ENCODE peak calls at places on chromosomes 16 and 17, in five cellular contexts. I, E, U, J and V are unnamed samples.

GRCh38 chr16:13645525-13645924 is 274.4 kb upstream of the ERCC4 start:
- DNase-seq in E (no peak), J (no peak), I (no peak), U (no peak), V (no peak)

GRCh38 chr17:72126575-72127486 is 6.0 kb downstream of the SOX9 start:
- DNase-seq in I (peak; percentile 39), J (no peak), E (peak; percentile 17), U (peak; percentile 73), V (peak; percentile 88)

GRCh38 chr17:82980632-82981031 is 98.8 kb upstream of the METRNL start:
- DNase-seq in E (no peak), U (no peak), I (no peak), J (no peak), V (no peak)

GRCh38 chr17:73691321-73691766 is 47.1 kb upstream of the SDK2 start:
- DNase-seq in U (no peak), E (no peak), I (no peak), J (no peak), V (no peak)

GRCh38 chr17:50034504-50035364 is 21.2 kb upstream of the ITGA3 start:
- DNase-seq in I (no peak), J (peak; percentile 67), U (no peak), E (no peak), V (no peak)

GRCh38 chr16:70324998-70325765 is 21.5 kb upstream of the DDX19A start:
- DNase-seq in I (no peak), E (no peak), J (no peak), U (no peak), V (no peak)

GRCh38 chr17:28112199-28112995 is 69.9 kb downstream of the NLK start:
- DNase-seq in U (peak; percentile 64), I (peak; percentile 15), J (no peak), E (no peak), V (no peak)

GRCh38 chr16:83878838-83879237 is 20.1 kb upstream of the MLYCD start:
- DNase-seq in I (no peak), J (no peak), U (peak; percentile 70), E (no peak), V (peak; percentile 35)

GRCh38 chr17:54172654-54173316 is 350.1 kb downstream of the KIF2B start:
- DNase-seq in E (no peak), U (peak; percentile 18), J (no peak), I (no peak), V (peak; percentile 44)

DNA sequence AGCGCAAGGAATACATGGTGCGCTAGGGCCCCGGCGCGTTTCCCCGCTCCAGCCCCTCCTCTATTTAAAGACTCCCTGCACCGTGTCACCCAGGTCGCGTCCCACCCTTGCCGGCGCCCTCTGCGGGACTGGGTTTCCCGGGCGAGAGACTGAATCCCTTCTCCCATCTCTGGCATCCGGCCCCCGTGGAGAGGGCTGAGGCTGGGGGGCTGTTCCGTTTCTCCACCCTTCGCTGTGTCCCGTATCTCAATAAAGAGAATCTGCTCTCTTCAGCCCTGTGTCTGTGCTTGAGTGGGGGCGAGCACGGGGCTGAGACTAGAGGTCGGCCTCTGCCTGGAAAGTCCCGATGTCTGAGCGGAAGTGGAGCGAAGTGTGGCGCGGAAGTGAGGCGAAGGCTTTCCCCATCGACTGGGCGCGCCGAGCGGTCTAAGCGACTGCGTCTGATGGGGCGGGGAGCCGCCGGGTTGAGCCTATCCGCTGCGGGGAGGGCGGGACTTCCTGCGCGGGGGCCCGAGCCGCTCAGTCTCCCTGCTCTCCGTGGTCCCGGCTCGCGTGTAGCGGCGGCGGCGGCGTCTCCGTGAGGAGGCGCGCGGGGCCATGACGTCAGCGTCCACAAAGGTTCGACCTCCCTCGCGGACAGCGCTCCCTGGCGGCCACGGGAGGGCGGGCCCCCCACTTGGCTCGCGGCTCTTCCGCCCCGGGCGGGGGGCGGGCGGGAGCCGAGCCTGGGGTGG is 2.0 kb downstream of the RNASEK start:
- DNase-seq in U (peak; percentile 95), E (peak; percentile 97), I (peak; percentile 99), J (peak; percentile 99), V (peak; percentile 97)
- H3K4me1 ChIP-seq in U (peaks cover 12% of the 10 kb centered on the region), E (peaks cover 59% of the 10 kb centered on the region), I (peaks cover 39% of the 10 kb centered on the region), J (peaks cover 82% of the 10 kb centered on the region), V (peaks cover 24% of the 10 kb centered on the region)

GRCh38 chr16:15948532-15949209 is 745 bp upstream of the ABCC1 start:
- DNase-seq in J (no peak), E (no peak), I (peak; percentile 47), U (no peak), V (no peak)

GRCh38 chr16:15949210-15950166 is at the start of gene ABCC1:
- DNase-seq in I (peak; percentile 57), U (no peak), E (peak; percentile 51), J (no peak), V (peak; percentile 38)

GRCh38 chr16:15942901-15943690 is 6.3 kb upstream of the ABCC1 start:
- DNase-seq in I (no peak), J (no peak), U (no peak), E (no peak), V (no peak)

GRCh38 chr16:15947983-15948509 is 1.4 kb upstream of the ABCC1 start:
- DNase-seq in J (no peak), U (no peak), I (no peak), E (no peak), V (no peak)

DNA sequence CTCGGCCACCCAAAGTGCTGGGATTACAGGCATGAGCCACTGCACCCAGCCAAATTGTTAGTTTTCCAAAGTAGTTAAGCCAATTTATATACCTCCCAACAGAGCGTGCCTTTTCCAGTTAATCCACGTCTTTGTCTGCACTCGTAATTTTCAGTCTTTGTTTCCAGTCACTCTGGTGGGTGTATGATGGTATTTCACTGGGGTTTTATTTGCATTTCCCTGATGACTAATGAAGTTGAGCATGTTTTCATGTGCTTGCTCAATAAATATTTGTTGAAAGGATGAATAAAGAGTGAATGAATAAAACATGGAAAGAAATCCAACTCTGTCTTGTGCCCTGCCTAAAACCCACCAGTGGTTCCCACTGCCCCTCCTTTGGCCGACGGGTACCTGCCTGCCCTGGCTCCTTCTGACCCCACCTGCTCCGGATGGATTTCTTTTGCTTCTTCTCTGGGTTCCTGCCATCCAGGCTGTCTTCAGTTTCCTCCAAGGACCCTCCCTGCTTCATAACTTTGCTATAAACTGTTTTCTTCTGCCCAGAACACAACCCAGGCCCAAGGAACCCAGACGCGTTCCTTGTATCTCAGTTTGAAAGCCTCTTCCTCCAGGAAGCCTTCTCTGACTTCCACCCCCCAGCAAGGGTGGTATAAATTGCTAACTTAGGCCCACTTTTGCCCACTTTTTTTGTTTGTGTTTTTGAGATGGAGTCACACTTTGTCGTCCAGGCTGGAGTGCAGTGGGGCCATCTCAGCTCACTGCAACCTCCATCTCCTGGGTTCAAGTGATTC is 3.0 kb upstream of the ABCC1 start:
- DNase-seq in I (no peak), J (no peak), U (peak; percentile 82), E (no peak), V (peak; percentile 80)
- TF ChIP-seq CTCF in I (no peak), J (no peak), U (peak; percentile 15), E (no peak), V (peak; percentile 4)

GRCh38 chr16:89344846-89345577 is 127.5 kb downstream of the ZNF778 start:
- DNase-seq in I (no peak), U (no peak), E (no peak), J (no peak), V (no peak)

GRCh38 chr16:89345663-89346150 is 128.2 kb downstream of the ZNF778 start:
- DNase-seq in U (no peak), E (no peak), I (no peak), J (no peak), V (no peak)

GRCh38 chr16:89341697-89342694 is 124.5 kb downstream of the ZNF778 start:
- DNase-seq in J (no peak), U (no peak), I (no peak), E (no peak), V (no peak)

GRCh38 chr16:89344314-89344828 is 126.9 kb downstream of the ZNF778 start:
- DNase-seq in E (no peak), I (no peak), U (no peak), J (no peak), V (no peak)

GRCh38 chr16:89343501-89344291 is 126.2 kb downstream of the ZNF778 start:
- DNase-seq in E (no peak), J (no peak), U (no peak), I (peak; percentile 40), V (peak; percentile 45)
- H3K4me1 ChIP-seq in E (peaks cover 16% of the 10 kb centered on the region), J (peaks cover 39% of the 10 kb centered on the region), U (peaks cover 11% of the 10 kb centered on the region), I (peaks cover 49% of the 10 kb centered on the region), V (peaks cover 27% of the 10 kb centered on the region)

DNA sequence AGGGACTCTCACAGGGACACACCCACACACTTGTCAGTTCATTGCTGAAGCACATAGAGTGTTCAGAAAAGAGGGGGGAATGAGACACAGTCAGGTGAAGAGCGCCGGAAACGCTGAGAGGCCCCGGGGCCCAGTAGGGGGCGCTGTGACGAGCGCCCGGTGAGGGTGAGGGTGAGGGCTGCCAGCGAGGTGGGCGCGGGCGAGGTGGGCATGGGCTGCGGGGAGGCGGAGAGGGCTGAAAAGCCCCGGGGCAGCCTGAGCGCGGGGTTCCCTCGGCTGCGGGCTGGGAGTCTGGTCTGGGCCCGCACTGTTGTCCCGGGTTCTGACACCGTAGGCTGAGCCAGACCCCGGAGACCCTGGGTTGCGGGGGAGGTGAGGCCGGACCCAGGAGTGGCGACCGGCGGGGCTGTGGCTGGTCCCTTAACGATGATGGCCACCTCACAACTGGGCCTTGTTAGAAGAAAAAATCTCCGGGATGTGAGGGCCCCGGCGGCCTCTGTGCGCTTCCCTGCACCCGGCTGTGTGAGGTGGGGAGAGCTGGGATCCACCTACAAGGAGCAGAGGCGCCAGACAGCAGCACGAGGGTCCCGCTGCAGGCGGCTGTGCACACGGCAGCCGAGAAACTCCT is 91.4 kb downstream of the C16orf78 start:
- DNase-seq in I (no peak), J (peak; percentile 59), E (no peak), U (no peak), V (no peak)
- TF ChIP-seq CTCF in I (peak; percentile 26), J (no peak), E (peak; percentile 43), U (no peak), V (no peak)

DNA sequence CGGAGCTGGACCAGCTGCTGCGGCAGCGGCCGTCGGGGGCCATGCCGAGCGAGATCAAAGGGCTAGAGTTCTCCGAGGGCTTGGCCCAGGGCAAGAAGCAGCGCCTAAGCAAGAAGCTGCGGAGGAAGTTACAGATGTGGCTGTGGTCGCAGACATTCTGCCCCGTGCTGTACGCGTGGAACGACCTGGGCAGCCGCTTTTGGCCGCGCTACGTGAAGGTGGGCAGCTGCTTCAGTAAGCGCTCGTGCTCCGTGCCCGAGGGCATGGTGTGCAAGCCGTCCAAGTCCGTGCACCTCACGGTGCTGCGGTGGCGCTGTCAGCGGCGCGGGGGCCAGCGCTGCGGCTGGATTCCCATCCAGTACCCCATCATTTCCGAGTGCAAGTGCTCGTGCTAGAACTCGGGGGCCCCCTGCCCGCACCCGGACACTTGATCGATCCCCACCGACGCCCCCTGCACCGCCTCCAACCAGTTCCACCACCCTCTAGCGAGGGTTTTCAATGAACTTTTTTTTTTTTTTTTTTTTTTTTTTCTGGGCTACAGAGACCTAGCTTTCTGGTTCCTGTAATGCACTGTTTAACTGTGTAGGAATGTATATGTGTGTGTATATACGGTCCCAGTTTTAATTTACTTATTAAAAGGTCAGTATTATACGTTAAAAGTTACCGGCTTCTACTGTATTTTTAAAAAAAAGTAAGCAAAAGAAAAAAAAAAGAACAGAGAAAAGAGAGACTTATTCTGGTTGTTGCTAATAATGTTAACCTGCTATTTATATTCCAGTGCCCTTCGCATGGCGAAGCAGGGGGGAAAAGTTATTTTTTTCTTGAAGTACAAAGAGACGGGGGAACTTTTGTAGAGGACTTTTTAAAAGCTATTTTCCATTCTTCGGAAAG is 1.3 kb downstream of the NOG start:
- DNase-seq in E (no peak), J (no peak), U (no peak), I (no peak), V (peak; percentile 58)
- H3K4me1 ChIP-seq in E (peaks cover 20% of the 10 kb centered on the region), J (peaks cover 55% of the 10 kb centered on the region), U (peaks cover 3% of the 10 kb centered on the region), I (peaks cover 38% of the 10 kb centered on the region), V (peaks cover 18% of the 10 kb centered on the region)

GRCh38 chr17:57849874-57850754 is at the start of gene MRPS23:
- DNase-seq in E (peak; percentile 98), J (peak; percentile 98), U (peak; percentile 99), I (peak; percentile 98), V (peak; percentile 99)
- TF ChIP-seq CTCF in E (no peak), J (peak; percentile 9), U (no peak), I (no peak), V (no peak)